ENCODE peak calls at places on chromosomes 13 and 19, in ten cellular contexts. One of them, this sample, is unnamed.

GRCh38 chr13:46382224-46382623 is 4.8 kb downstream of the RUBCNL start:
- DNase-seq in transverse colon: no peak
- DNase-seq in sigmoid colon: no peak
- DNase-seq in stomach: no peak
- DNase-seq in suprapubic skin: no peak
- DNase-seq in IMR-90: no peak
- DNase-seq in endothelial cell of umbilical vein: no peak
- DNase-seq in breast epithelium: no peak
- DNase-seq in tibial nerve: no peak
- DNase-seq in H1: no peak
- DNase-seq in this sample: no peak

GRCh38 chr13:48567521-48568331 is 34.8 kb upstream of the RCBTB2 start:
- DNase-seq in tibial nerve: no peak
- DNase-seq in transverse colon: no peak
- DNase-seq in sigmoid colon: no peak
- DNase-seq in stomach: peak; percentile 43
- DNase-seq in endothelial cell of umbilical vein: peak; percentile 11
- DNase-seq in breast epithelium: no peak
- DNase-seq in H1: no peak
- DNase-seq in suprapubic skin: no peak
- DNase-seq in IMR-90: no peak
- DNase-seq in this sample: no peak

GRCh38 chr13:112606125-112607001 is 18.4 kb upstream of the TUBGCP3 start:
- DNase-seq in breast epithelium: peak; percentile 73
- DNase-seq in sigmoid colon: peak; percentile 96
- DNase-seq in transverse colon: peak; percentile 95
- DNase-seq in IMR-90: peak; percentile 78
- DNase-seq in suprapubic skin: peak; percentile 94
- DNase-seq in stomach: peak; percentile 95
- DNase-seq in tibial nerve: peak; percentile 85
- DNase-seq in endothelial cell of umbilical vein: peak; percentile 88
- DNase-seq in H1: peak; percentile 98
- DNase-seq in this sample: peak; percentile 91

GRCh38 chr13:79966502-79966901 is 374.4 kb downstream of the SPRY2 start:
- DNase-seq in suprapubic skin: no peak
- DNase-seq in endothelial cell of umbilical vein: no peak
- DNase-seq in sigmoid colon: no peak
- DNase-seq in IMR-90: no peak
- DNase-seq in transverse colon: no peak
- DNase-seq in stomach: no peak
- DNase-seq in tibial nerve: no peak
- DNase-seq in breast epithelium: no peak
- DNase-seq in H1: no peak
- DNase-seq in this sample: no peak

GRCh38 chr19:50344661-50345318 is 15.6 kb upstream of the KCNC3 start:
- DNase-seq in IMR-90: no peak
- DNase-seq in sigmoid colon: no peak
- DNase-seq in endothelial cell of umbilical vein: no peak
- DNase-seq in transverse colon: no peak
- DNase-seq in stomach: no peak
- DNase-seq in breast epithelium: no peak
- DNase-seq in tibial nerve: no peak
- DNase-seq in H1: no peak
- DNase-seq in suprapubic skin: no peak
- DNase-seq in this sample: no peak

GRCh38 chr13:80572308-80572676 is 231.4 kb upstream of the SPRY2 start:
- DNase-seq in stomach: no peak
- DNase-seq in H1: no peak
- DNase-seq in tibial nerve: no peak
- DNase-seq in breast epithelium: no peak
- DNase-seq in sigmoid colon: no peak
- DNase-seq in endothelial cell of umbilical vein: no peak
- DNase-seq in IMR-90: no peak
- DNase-seq in suprapubic skin: no peak
- DNase-seq in transverse colon: no peak
- DNase-seq in this sample: no peak

GRCh38 chr19:16737909-16738308 is 18.3 kb downstream of the NWD1 start:
- DNase-seq in endothelial cell of umbilical vein: no peak
- DNase-seq in stomach: no peak
- DNase-seq in IMR-90: peak; percentile 15
- DNase-seq in H1: no peak
- DNase-seq in suprapubic skin: no peak
- DNase-seq in tibial nerve: no peak
- DNase-seq in transverse colon: no peak
- DNase-seq in breast epithelium: no peak
- DNase-seq in sigmoid colon: no peak
- DNase-seq in this sample: no peak

GRCh38 chr13:112942689-112943308 is 26.2 kb upstream of the MCF2L start:
- DNase-seq in H1: peak; percentile 99
- DNase-seq in tibial nerve: peak; percentile 100
- DNase-seq in breast epithelium: peak; percentile 96
- DNase-seq in stomach: peak; percentile 99
- DNase-seq in suprapubic skin: peak; percentile 97
- DNase-seq in transverse colon: peak; percentile 99
- DNase-seq in IMR-90: peak; percentile 91
- DNase-seq in endothelial cell of umbilical vein: peak; percentile 92
- DNase-seq in sigmoid colon: peak; percentile 96
- DNase-seq in this sample: peak; percentile 93

GRCh38 chr13:34044660-34045080 is 226.7 kb downstream of the RFC3 start:
- DNase-seq in stomach: no peak
- DNase-seq in suprapubic skin: no peak
- DNase-seq in tibial nerve: no peak
- DNase-seq in sigmoid colon: no peak
- DNase-seq in breast epithelium: no peak
- DNase-seq in transverse colon: no peak
- DNase-seq in endothelial cell of umbilical vein: peak; percentile 64
- DNase-seq in IMR-90: peak; percentile 33
- DNase-seq in H1: no peak
- DNase-seq in this sample: no peak

GRCh38 chr19:10136936-10137335 is 17.2 kb upstream of the EIF3G start:
- DNase-seq in tibial nerve: no peak
- DNase-seq in stomach: no peak
- DNase-seq in H1: no peak
- DNase-seq in sigmoid colon: no peak
- DNase-seq in endothelial cell of umbilical vein: no peak
- DNase-seq in IMR-90: no peak
- DNase-seq in breast epithelium: no peak
- DNase-seq in transverse colon: no peak
- DNase-seq in suprapubic skin: no peak
- DNase-seq in this sample: no peak

GRCh38 chr19:36331353-36332228 is 47.4 kb downstream of the ZFP14 start:
- DNase-seq in tibial nerve: peak; percentile 74
- DNase-seq in breast epithelium: peak; percentile 96
- DNase-seq in suprapubic skin: peak; percentile 85
- DNase-seq in endothelial cell of umbilical vein: peak; percentile 88
- DNase-seq in transverse colon: peak; percentile 68
- DNase-seq in sigmoid colon: peak; percentile 91
- DNase-seq in IMR-90: peak; percentile 94
- DNase-seq in H1: peak; percentile 94
- DNase-seq in stomach: peak; percentile 64
- DNase-seq in this sample: peak; percentile 89

GRCh38 chr13:108933061-108933460 is 303.6 kb downstream of the MYO16 start:
- DNase-seq in stomach: no peak
- DNase-seq in IMR-90: no peak
- DNase-seq in transverse colon: no peak
- DNase-seq in suprapubic skin: no peak
- DNase-seq in breast epithelium: no peak
- DNase-seq in tibial nerve: no peak
- DNase-seq in H1: no peak
- DNase-seq in sigmoid colon: no peak
- DNase-seq in endothelial cell of umbilical vein: no peak
- DNase-seq in this sample: no peak

GRCh38 chr13:61728468-61728867 is 312.8 kb upstream of the PCDH20 start:
- DNase-seq in IMR-90: no peak
- DNase-seq in sigmoid colon: no peak
- DNase-seq in tibial nerve: no peak
- DNase-seq in suprapubic skin: no peak
- DNase-seq in H1: no peak
- DNase-seq in transverse colon: no peak
- DNase-seq in endothelial cell of umbilical vein: peak; percentile 3
- DNase-seq in stomach: no peak
- DNase-seq in breast epithelium: no peak
- DNase-seq in this sample: no peak

GRCh38 chr13:106533101-106533939 is 2.1 kb downstream of the EFNB2 start:
- DNase-seq in suprapubic skin: peak; percentile 85
- DNase-seq in tibial nerve: peak; percentile 67
- DNase-seq in breast epithelium: peak; percentile 61
- DNase-seq in transverse colon: peak; percentile 89
- DNase-seq in IMR-90: peak; percentile 78
- DNase-seq in sigmoid colon: peak; percentile 92
- DNase-seq in H1: peak; percentile 82
- DNase-seq in stomach: peak; percentile 86
- DNase-seq in endothelial cell of umbilical vein: peak; percentile 81
- DNase-seq in this sample: peak; percentile 80

GRCh38 chr19:52094526-52094925 is 1.0 kb downstream of the ZNF841 start:
- DNase-seq in IMR-90: no peak
- DNase-seq in suprapubic skin: no peak
- DNase-seq in H1: no peak
- DNase-seq in stomach: no peak
- DNase-seq in breast epithelium: no peak
- DNase-seq in transverse colon: no peak
- DNase-seq in sigmoid colon: no peak
- DNase-seq in tibial nerve: no peak
- DNase-seq in endothelial cell of umbilical vein: no peak
- DNase-seq in this sample: no peak

GRCh38 chr19:52099497-52100138 is 4.1 kb upstream of the ZNF841 start:
- DNase-seq in stomach: no peak
- DNase-seq in tibial nerve: no peak
- DNase-seq in breast epithelium: no peak
- DNase-seq in transverse colon: no peak
- DNase-seq in suprapubic skin: no peak
- DNase-seq in endothelial cell of umbilical vein: no peak
- DNase-seq in H1: no peak
- DNase-seq in sigmoid colon: no peak
- DNase-seq in IMR-90: no peak
- DNase-seq in this sample: no peak

GRCh38 chr19:52095172-52096014 is at the start of gene ZNF841:
- DNase-seq in suprapubic skin: peak; percentile 97
- DNase-seq in sigmoid colon: peak; percentile 98
- DNase-seq in H1: peak; percentile 99
- DNase-seq in tibial nerve: peak; percentile 90
- DNase-seq in endothelial cell of umbilical vein: peak; percentile 96
- DNase-seq in breast epithelium: peak; percentile 92
- DNase-seq in IMR-90: peak; percentile 92
- DNase-seq in stomach: peak; percentile 93
- DNase-seq in transverse colon: peak; percentile 94
- DNase-seq in this sample: peak; percentile 99
- H3K27ac ChIP-seq in suprapubic skin: peak within 1 kb of the TSS; percentile 88
- H3K27ac ChIP-seq in sigmoid colon: peak within 1 kb of the TSS; percentile 71
- H3K27ac ChIP-seq in H1: no peak within 1 kb of the TSS
- H3K27ac ChIP-seq in tibial nerve: peak within 1 kb of the TSS; percentile 71
- H3K27ac ChIP-seq in endothelial cell of umbilical vein: peak within 1 kb of the TSS; percentile 62
- H3K27ac ChIP-seq in breast epithelium: peak within 1 kb of the TSS; percentile 88
- H3K27ac ChIP-seq in IMR-90: peak within 1 kb of the TSS; percentile 88
- H3K27ac ChIP-seq in stomach: peak within 1 kb of the TSS; percentile 85
- H3K27ac ChIP-seq in transverse colon: peak within 1 kb of the TSS; percentile 85
- H3K27ac ChIP-seq in this sample: peak within 1 kb of the TSS; percentile 56

DNA sequence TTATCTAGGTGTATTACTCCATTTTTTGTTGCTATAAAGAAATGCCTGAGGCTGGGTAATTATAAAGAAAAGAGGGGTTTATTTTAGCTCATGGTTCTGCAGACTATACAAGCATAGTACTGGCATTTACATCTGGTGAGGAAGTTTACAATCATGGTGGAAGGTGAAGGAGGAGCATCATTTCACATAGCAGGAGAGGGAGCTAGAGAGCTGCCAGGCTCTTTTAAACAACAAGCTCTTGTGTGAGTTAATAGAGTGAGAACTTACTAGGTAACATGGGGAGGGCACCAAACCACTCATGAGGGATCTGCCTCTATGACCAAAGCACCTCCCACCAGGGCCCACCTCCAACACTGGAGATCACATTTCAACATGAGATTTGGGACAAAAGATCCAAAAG is 221.7 kb upstream of the GPC6 start:
- DNase-seq in suprapubic skin: no peak
- DNase-seq in tibial nerve: no peak
- DNase-seq in endothelial cell of umbilical vein: no peak
- DNase-seq in stomach: no peak
- DNase-seq in transverse colon: no peak
- DNase-seq in breast epithelium: no peak
- DNase-seq in IMR-90: peak; percentile 13
- DNase-seq in H1: no peak
- DNase-seq in sigmoid colon: no peak
- DNase-seq in this sample: no peak
- TF ChIP-seq CTCF in suprapubic skin: no peak
- TF ChIP-seq CTCF in tibial nerve: no peak
- TF ChIP-seq CTCF in endothelial cell of umbilical vein: no peak
- TF ChIP-seq CTCF in stomach: no peak
- TF ChIP-seq CTCF in transverse colon: no peak
- TF ChIP-seq CTCF in breast epithelium: no peak
- TF ChIP-seq CTCF in IMR-90: no peak
- TF ChIP-seq CTCF in H1: peak; percentile 54
- TF ChIP-seq CTCF in sigmoid colon: no peak
- TF ChIP-seq CTCF in this sample: no peak

GRCh38 chr19:7917292-7918061 is 2.7 kb upstream of the SNAPC2 start:
- DNase-seq in stomach: peak; percentile 58
- DNase-seq in sigmoid colon: no peak
- DNase-seq in transverse colon: peak; percentile 69
- DNase-seq in tibial nerve: no peak
- DNase-seq in H1: peak; percentile 86
- DNase-seq in breast epithelium: no peak
- DNase-seq in IMR-90: peak; percentile 45
- DNase-seq in suprapubic skin: no peak
- DNase-seq in endothelial cell of umbilical vein: peak; percentile 56
- DNase-seq in this sample: peak; percentile 62
- TF ChIP-seq POLR2A in stomach: no peak
- TF ChIP-seq POLR2A in sigmoid colon: no peak
- TF ChIP-seq POLR2A in transverse colon: no peak
- TF ChIP-seq POLR2A in tibial nerve: no peak
- TF ChIP-seq POLR2A in H1: peak; percentile 21
- TF ChIP-seq POLR2A in breast epithelium: no peak
- TF ChIP-seq POLR2A in IMR-90: no peak
- TF ChIP-seq POLR2A in suprapubic skin: no peak
- TF ChIP-seq POLR2A in endothelial cell of umbilical vein: no peak
- TF ChIP-seq POLR2A in this sample: no peak

DNA sequence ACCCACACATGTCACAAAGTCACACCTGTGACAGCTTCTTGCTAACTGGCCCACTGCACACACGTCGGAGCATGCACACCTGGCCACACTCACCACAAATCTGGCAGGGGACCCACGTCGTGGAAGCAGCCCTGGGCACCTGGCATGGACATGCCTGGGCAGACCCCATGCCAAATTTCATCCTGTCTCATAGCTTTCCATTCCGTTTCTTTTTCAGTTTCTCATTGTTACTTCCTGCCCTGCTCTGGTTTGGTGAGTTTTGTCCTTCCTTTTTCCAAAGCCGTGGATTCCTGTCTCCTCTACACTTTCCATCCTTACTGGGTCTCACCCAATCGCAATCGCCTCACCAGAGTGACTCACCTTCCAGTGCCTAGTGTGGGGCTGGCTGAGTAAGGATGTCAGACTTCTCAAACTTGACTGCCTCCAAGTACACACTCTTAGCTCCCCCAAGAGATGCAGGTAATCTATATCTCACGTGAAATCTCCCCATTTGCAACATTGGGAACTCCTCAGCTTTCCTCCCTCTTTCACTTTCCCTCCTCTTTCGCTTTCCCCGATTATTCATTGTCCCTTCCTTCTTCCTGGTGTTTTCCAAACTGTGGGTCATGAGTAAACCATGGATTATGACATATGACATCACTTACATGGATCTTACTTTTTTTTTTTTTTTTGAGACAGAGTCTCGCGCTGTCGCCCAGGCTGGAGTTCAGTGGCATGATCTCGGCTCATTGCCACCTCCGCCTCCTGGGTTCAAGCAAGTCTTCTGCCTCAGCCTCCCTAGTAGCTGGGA is 1.6 kb upstream of the BBC3 start:
- DNase-seq in IMR-90: peak; percentile 82
- DNase-seq in stomach: no peak
- DNase-seq in endothelial cell of umbilical vein: peak; percentile 86
- DNase-seq in transverse colon: peak; percentile 46
- DNase-seq in tibial nerve: no peak
- DNase-seq in H1: no peak
- DNase-seq in sigmoid colon: no peak
- DNase-seq in breast epithelium: peak; percentile 67
- DNase-seq in suprapubic skin: no peak
- DNase-seq in this sample: no peak
- H3K27ac ChIP-seq in IMR-90: peak overlapping the region; percentile 98
- H3K27ac ChIP-seq in stomach: peak overlapping the region; percentile 97
- H3K27ac ChIP-seq in endothelial cell of umbilical vein: peak overlapping the region; percentile 56
- H3K27ac ChIP-seq in transverse colon: peak overlapping the region; percentile 99
- H3K27ac ChIP-seq in tibial nerve: peak overlapping the region; percentile 87
- H3K27ac ChIP-seq in H1: peak overlapping the region; percentile 65
- H3K27ac ChIP-seq in sigmoid colon: peak overlapping the region; percentile 100
- H3K27ac ChIP-seq in breast epithelium: peak overlapping the region; percentile 100
- H3K27ac ChIP-seq in suprapubic skin: peak overlapping the region; percentile 96
- H3K27ac ChIP-seq in this sample: peak overlapping the region; percentile 98